ENCODE peak calls at places on chromosomes 2 and 18, in six cellular contexts. One of them, this sample, is unnamed.

GRCh38 chr2:112626604-112627059 is 19.1 kb upstream of the SLC20A1 start:
- DNase-seq in HFFc6: peak; percentile 65
- DNase-seq in NCI-H1105: peak; percentile 59
- DNase-seq in NCI-H774: peak; percentile 25
- DNase-seq in stimulated activated naive CD4-positive, alpha-beta T cell: peak; percentile 81
- DNase-seq in trophoblast cell: no peak
- DNase-seq in this sample: peak; percentile 87

GRCh38 chr2:240983361-240983995 is 14.9 kb upstream of the SNED1 start:
- DNase-seq in NCI-H1105: peak; percentile 11
- DNase-seq in stimulated activated naive CD4-positive, alpha-beta T cell: peak; percentile 28
- DNase-seq in HFFc6: no peak
- DNase-seq in NCI-H774: no peak
- DNase-seq in trophoblast cell: peak; percentile 21
- DNase-seq in this sample: no peak

GRCh38 chr2:83650897-83651296 is 808.2 kb downstream of the SUCLG1 start:
- DNase-seq in NCI-H774: no peak
- DNase-seq in trophoblast cell: no peak
- DNase-seq in HFFc6: no peak
- DNase-seq in NCI-H1105: no peak
- DNase-seq in stimulated activated naive CD4-positive, alpha-beta T cell: no peak
- DNase-seq in this sample: no peak

GRCh38 chr2:17636989-17637906 is 96.8 kb downstream of the VSNL1 start:
- DNase-seq in HFFc6: no peak
- DNase-seq in NCI-H1105: no peak
- DNase-seq in stimulated activated naive CD4-positive, alpha-beta T cell: no peak
- DNase-seq in trophoblast cell: no peak
- DNase-seq in NCI-H774: no peak
- DNase-seq in this sample: no peak

GRCh38 chr2:74267068-74267467 is 68.7 kb downstream of the MTHFD2 start:
- DNase-seq in stimulated activated naive CD4-positive, alpha-beta T cell: peak; percentile 67
- DNase-seq in NCI-H774: peak; percentile 41
- DNase-seq in trophoblast cell: no peak
- DNase-seq in HFFc6: no peak
- DNase-seq in NCI-H1105: peak; percentile 15
- DNase-seq in this sample: no peak

GRCh38 chr2:37323770-37324535 is 680 bp downstream of the PRKD3 start:
- DNase-seq in NCI-H774: no peak
- DNase-seq in HFFc6: peak; percentile 23
- DNase-seq in NCI-H1105: no peak
- DNase-seq in stimulated activated naive CD4-positive, alpha-beta T cell: peak; percentile 63
- DNase-seq in trophoblast cell: peak; percentile 23
- DNase-seq in this sample: no peak

GRCh38 chr2:159635006-159635746 is 18.8 kb upstream of the BAZ2B start:
- DNase-seq in stimulated activated naive CD4-positive, alpha-beta T cell: no peak
- DNase-seq in NCI-H1105: no peak
- DNase-seq in HFFc6: no peak
- DNase-seq in NCI-H774: no peak
- DNase-seq in trophoblast cell: no peak
- DNase-seq in this sample: no peak

GRCh38 chr2:42053791-42054656 is 6.2 kb downstream of the PKDCC start:
- DNase-seq in NCI-H1105: no peak
- DNase-seq in stimulated activated naive CD4-positive, alpha-beta T cell: no peak
- DNase-seq in HFFc6: no peak
- DNase-seq in NCI-H774: no peak
- DNase-seq in trophoblast cell: no peak
- DNase-seq in this sample: peak; percentile 64

GRCh38 chr2:146992466-146992865 is 852.4 kb upstream of the ACVR2A start:
- DNase-seq in HFFc6: no peak
- DNase-seq in NCI-H1105: no peak
- DNase-seq in NCI-H774: no peak
- DNase-seq in trophoblast cell: peak; percentile 62
- DNase-seq in stimulated activated naive CD4-positive, alpha-beta T cell: no peak
- DNase-seq in this sample: no peak

GRCh38 chr2:237879058-237879430 is 19.6 kb downstream of the RAMP1 start:
- DNase-seq in stimulated activated naive CD4-positive, alpha-beta T cell: no peak
- DNase-seq in NCI-H1105: no peak
- DNase-seq in HFFc6: peak; percentile 18
- DNase-seq in trophoblast cell: no peak
- DNase-seq in NCI-H774: no peak
- DNase-seq in this sample: no peak

GRCh38 chr2:2057125-2057721 is 273.9 kb downstream of the MYT1L start:
- DNase-seq in HFFc6: no peak
- DNase-seq in NCI-H1105: no peak
- DNase-seq in NCI-H774: peak; percentile 38
- DNase-seq in stimulated activated naive CD4-positive, alpha-beta T cell: peak; percentile 88
- DNase-seq in trophoblast cell: no peak
- DNase-seq in this sample: no peak

GRCh38 chr2:23924589-23925359 is 2.1 kb downstream of the ATAD2B start:
- DNase-seq in HFFc6: no peak
- DNase-seq in NCI-H1105: no peak
- DNase-seq in stimulated activated naive CD4-positive, alpha-beta T cell: no peak
- DNase-seq in NCI-H774: no peak
- DNase-seq in trophoblast cell: no peak
- DNase-seq in this sample: no peak

GRCh38 chr2:199987586-199987985 is 32.2 kb downstream of the MAIP1 start:
- DNase-seq in NCI-H774: no peak
- DNase-seq in stimulated activated naive CD4-positive, alpha-beta T cell: no peak
- DNase-seq in trophoblast cell: no peak
- DNase-seq in HFFc6: no peak
- DNase-seq in NCI-H1105: no peak
- DNase-seq in this sample: no peak

GRCh38 chr2:8508766-8509165 is 173.1 kb upstream of the ID2 start:
- DNase-seq in NCI-H1105: no peak
- DNase-seq in trophoblast cell: no peak
- DNase-seq in NCI-H774: no peak
- DNase-seq in stimulated activated naive CD4-positive, alpha-beta T cell: no peak
- DNase-seq in HFFc6: no peak
- DNase-seq in this sample: no peak

GRCh38 chr2:191869178-191869577 is 22.3 kb upstream of the CAVIN2 start:
- DNase-seq in HFFc6: peak; percentile 33
- DNase-seq in NCI-H1105: no peak
- DNase-seq in NCI-H774: peak; percentile 43
- DNase-seq in trophoblast cell: no peak
- DNase-seq in stimulated activated naive CD4-positive, alpha-beta T cell: no peak
- DNase-seq in this sample: peak; percentile 57

GRCh38 chr2:111919362-111919761 is 21.0 kb downstream of the MERTK start:
- DNase-seq in HFFc6: no peak
- DNase-seq in trophoblast cell: no peak
- DNase-seq in NCI-H1105: no peak
- DNase-seq in NCI-H774: no peak
- DNase-seq in stimulated activated naive CD4-positive, alpha-beta T cell: no peak
- DNase-seq in this sample: no peak

GRCh38 chr2:124919296-124919695 is 894.2 kb downstream of the CNTNAP5 start:
- DNase-seq in stimulated activated naive CD4-positive, alpha-beta T cell: no peak
- DNase-seq in NCI-H774: no peak
- DNase-seq in trophoblast cell: no peak
- DNase-seq in NCI-H1105: no peak
- DNase-seq in HFFc6: no peak
- DNase-seq in this sample: no peak

GRCh38 chr2:112006076-112006410 is 49.0 kb upstream of the TMEM87B start:
- DNase-seq in NCI-H774: no peak
- DNase-seq in trophoblast cell: no peak
- DNase-seq in HFFc6: peak; percentile 57
- DNase-seq in stimulated activated naive CD4-positive, alpha-beta T cell: no peak
- DNase-seq in NCI-H1105: no peak
- DNase-seq in this sample: no peak

GRCh38 chr2:168278424-168278888 is 31.1 kb upstream of the STK39 start:
- DNase-seq in trophoblast cell: peak; percentile 72
- DNase-seq in NCI-H1105: peak; percentile 53
- DNase-seq in HFFc6: peak; percentile 58
- DNase-seq in stimulated activated naive CD4-positive, alpha-beta T cell: no peak
- DNase-seq in NCI-H774: peak; percentile 34
- DNase-seq in this sample: no peak

GRCh38 chr2:85413592-85414421 is 3.6 kb upstream of the CAPG start:
- DNase-seq in NCI-H1105: no peak
- DNase-seq in NCI-H774: no peak
- DNase-seq in trophoblast cell: no peak
- DNase-seq in stimulated activated naive CD4-positive, alpha-beta T cell: no peak
- DNase-seq in HFFc6: peak; percentile 39
- DNase-seq in this sample: no peak

GRCh38 chr2:85179541-85179940 is 46.3 kb downstream of the TCF7L1 start:
- DNase-seq in trophoblast cell: no peak
- DNase-seq in stimulated activated naive CD4-positive, alpha-beta T cell: no peak
- DNase-seq in HFFc6: no peak
- DNase-seq in NCI-H1105: no peak
- DNase-seq in NCI-H774: no peak
- DNase-seq in this sample: no peak

GRCh38 chr2:70995227-70995729 is 605 bp upstream of the TEX261 start:
- DNase-seq in NCI-H774: peak; percentile 36
- DNase-seq in NCI-H1105: peak; percentile 38
- DNase-seq in stimulated activated naive CD4-positive, alpha-beta T cell: peak; percentile 62
- DNase-seq in HFFc6: peak; percentile 20
- DNase-seq in trophoblast cell: peak; percentile 54
- DNase-seq in this sample: no peak

GRCh38 chr18:36181898-36182506 is 5.3 kb upstream of the MOCOS start:
- DNase-seq in HFFc6: no peak
- DNase-seq in NCI-H774: no peak
- DNase-seq in stimulated activated naive CD4-positive, alpha-beta T cell: no peak
- DNase-seq in trophoblast cell: no peak
- DNase-seq in NCI-H1105: no peak
- DNase-seq in this sample: no peak

GRCh38 chr2:36770542-36771287 is 74.2 kb downstream of the VIT start:
- DNase-seq in NCI-H1105: no peak
- DNase-seq in NCI-H774: no peak
- DNase-seq in trophoblast cell: peak; percentile 83
- DNase-seq in HFFc6: peak; percentile 35
- DNase-seq in stimulated activated naive CD4-positive, alpha-beta T cell: no peak
- DNase-seq in this sample: no peak

GRCh38 chr2:72744049-72744448 is 81.8 kb downstream of the EXOC6B start:
- DNase-seq in stimulated activated naive CD4-positive, alpha-beta T cell: no peak
- DNase-seq in HFFc6: peak; percentile 44
- DNase-seq in trophoblast cell: no peak
- DNase-seq in NCI-H774: no peak
- DNase-seq in NCI-H1105: no peak
- DNase-seq in this sample: no peak

GRCh38 chr2:29443086-29443485 is 327.9 kb downstream of the CLIP4 start:
- DNase-seq in NCI-H1105: peak; percentile 84
- DNase-seq in HFFc6: no peak
- DNase-seq in stimulated activated naive CD4-positive, alpha-beta T cell: no peak
- DNase-seq in trophoblast cell: no peak
- DNase-seq in NCI-H774: no peak
- DNase-seq in this sample: no peak

GRCh38 chr2:112020561-112020960 is 34.5 kb upstream of the TMEM87B start:
- DNase-seq in stimulated activated naive CD4-positive, alpha-beta T cell: no peak
- DNase-seq in trophoblast cell: no peak
- DNase-seq in NCI-H1105: no peak
- DNase-seq in HFFc6: no peak
- DNase-seq in NCI-H774: no peak
- DNase-seq in this sample: no peak

GRCh38 chr2:127012868-127013267 is 94.1 kb downstream of the BIN1 start:
- DNase-seq in HFFc6: no peak
- DNase-seq in NCI-H1105: no peak
- DNase-seq in trophoblast cell: no peak
- DNase-seq in NCI-H774: no peak
- DNase-seq in stimulated activated naive CD4-positive, alpha-beta T cell: no peak
- DNase-seq in this sample: no peak

GRCh38 chr2:240783819-240784621 is 36.0 kb downstream of the KIF1A start:
- DNase-seq in HFFc6: no peak
- DNase-seq in trophoblast cell: no peak
- DNase-seq in NCI-H1105: no peak
- DNase-seq in NCI-H774: no peak
- DNase-seq in stimulated activated naive CD4-positive, alpha-beta T cell: no peak
- DNase-seq in this sample: peak; percentile 39

GRCh38 chr2:71561441-71562267 is 108.3 kb downstream of the DYSF start:
- DNase-seq in NCI-H1105: no peak
- DNase-seq in trophoblast cell: no peak
- DNase-seq in HFFc6: no peak
- DNase-seq in NCI-H774: no peak
- DNase-seq in stimulated activated naive CD4-positive, alpha-beta T cell: no peak
- DNase-seq in this sample: no peak

This sample was measured in dorsolateral prefrontal cortex.